ENCODE peak calls at places on chromosome 17, in nine cellular contexts. B is KBM-7; D is activated T-cell treated with anti-CD3 and anti-CD28 coated beads for 24 hours; T is substantia nigra; S is non-pigmented ciliary epithelial cell; U is hypothalamus; W is activated T-helper 1 cell treated with anti-CD3 and anti-CD28 coated beads, Interleukin-12 subunit alpha, Interleukin-12 subunit beta, Interleukin-2, Interleukin-4 antibody, amounts not matched to agents 30 ng/mL and 10 ng/mL and 1 ng/mL, durations not matched to agents 14 hours and 24 hours and 36 hours; Q is NCI-H187; F is GM12865. M is an unnamed sample.
A peak's percentile ranks its signal among the peaks of the same experiment; 100 is the strongest.

GRCh38 chr17:49748791-49749190 is 15.1 kb downstream of the FAM117A start:
- DNase-seq in B (no peak), D (peak; percentile 52), T (no peak), S (no peak), U (no peak), W (peak; percentile 27), Q (peak; percentile 12), F (peak; percentile 93), M (no peak)

GRCh38 chr17:78924481-78925151 is 571 bp downstream of the TIMP2 start:
- DNase-seq in B (peak; percentile 8), D (no peak), T (no peak), S (no peak), U (no peak), W (no peak), Q (no peak), F (no peak), M (no peak)

GRCh38 chr17:20999044-20999573 is 43.7 kb downstream of the USP22 start:
- DNase-seq in B (no peak), D (no peak), T (peak; percentile 33), S (no peak), U (no peak), W (no peak), Q (no peak), F (no peak), M (no peak)

GRCh38 chr17:60641810-60642220 is 35.8 kb upstream of the BCAS3 start:
- DNase-seq in B (peak; percentile 75), D (peak; percentile 35), T (peak; percentile 38), S (peak; percentile 43), U (no peak), W (peak; percentile 26), Q (peak; percentile 18), F (peak; percentile 74), M (peak; percentile 87)

GRCh38 chr17:1124238-1124699 is 55.5 kb downstream of the ABR start:
- DNase-seq in B (no peak), D (no peak), T (no peak), S (no peak), U (no peak), W (no peak), Q (no peak), F (no peak), M (no peak)

GRCh38 chr17:74972107-74972972 is at the start of gene HID1:
- DNase-seq in B (peak; percentile 33), D (peak; percentile 71), T (peak; percentile 88), S (no peak), U (no peak), W (peak; percentile 54), Q (peak; percentile 77), F (peak; percentile 37), M (peak; percentile 73)

GRCh38 chr17:173064-173911 is 8.2 kb downstream of the DOC2B start:
- DNase-seq in B (no peak), D (no peak), T (no peak), S (no peak), U (no peak), W (no peak), Q (no peak), F (no peak), M (no peak)

GRCh38 chr17:67659028-67659427 is 58.7 kb upstream of the NOL11 start:
- DNase-seq in B (no peak), D (no peak), T (no peak), S (no peak), U (no peak), W (no peak), Q (no peak), F (peak; percentile 56), M (no peak)

GRCh38 chr17:11330871-11331270 is 89.9 kb downstream of the SHISA6 start:
- DNase-seq in B (no peak), D (no peak), T (no peak), S (no peak), U (no peak), W (no peak), Q (no peak), F (no peak), M (no peak)

GRCh38 chr17:27663862-27664605 is 33.0 kb downstream of the LGALS9 start:
- DNase-seq in B (no peak), D (no peak), T (no peak), S (no peak), U (no peak), W (no peak), Q (no peak), F (no peak), M (no peak)

GRCh38 chr17:37168731-37169353 is 206.9 kb upstream of the C17orf78 start:
- DNase-seq in B (no peak), D (no peak), T (no peak), S (no peak), U (no peak), W (no peak), Q (no peak), F (no peak), M (peak; percentile 7)

GRCh38 chr17:82661717-82662683 is 13.8 kb upstream of the WDR45B start:
- DNase-seq in B (no peak), D (no peak), T (no peak), S (no peak), U (no peak), W (no peak), Q (no peak), F (no peak), M (no peak)

GRCh38 chr17:52157603-52158449 is 688 bp downstream of the CA10 start:
- DNase-seq in B (no peak), D (no peak), T (no peak), S (no peak), U (no peak), W (no peak), Q (no peak), F (no peak), M (no peak)

GRCh38 chr17:15909481-15909991 is 35.4 kb upstream of the ADORA2B start:
- DNase-seq in B (no peak), D (no peak), T (no peak), S (no peak), U (no peak), W (no peak), Q (no peak), F (no peak), M (peak; percentile 21)

GRCh38 chr17:72126575-72127486 is 6.0 kb downstream of the SOX9 start:
- DNase-seq in B (no peak), D (no peak), T (peak; percentile 4), S (no peak), U (no peak), W (no peak), Q (no peak), F (no peak), M (peak; percentile 95)

GRCh38 chr17:55298111-55298510 is 33.4 kb downstream of the HLF start:
- DNase-seq in B (no peak), D (no peak), T (no peak), S (no peak), U (no peak), W (no peak), Q (no peak), F (no peak), M (no peak)

GRCh38 chr17:78356163-78356713 is 3.6 kb downstream of the SOCS3 start:
- DNase-seq in B (peak; percentile 63), D (peak; percentile 85), T (peak; percentile 23), S (peak; percentile 96), U (no peak), W (peak; percentile 90), Q (no peak), F (peak; percentile 98), M (no peak)